ENCODE peak calls at places on chromosomes 6 and 20, in six cellular contexts. A, D, K, T, B and V are unnamed samples.

GRCh38 chr20:25514747-25515340 is 70.5 kb downstream of the NINL start:
- DNase-seq in K (no peak), B (no peak), T (no peak), D (no peak), A (no peak), V (no peak)

GRCh38 chr6:4313044-4313686 is 177.8 kb upstream of the ECI2 start:
- DNase-seq in D (no peak), B (no peak), A (no peak), K (peak), T (no peak), V (no peak)

GRCh38 chr6:33108307-33108706 is 32.5 kb downstream of the HLA-DPB1 start:
- DNase-seq in T (no peak), A (no peak), K (no peak), B (no peak), D (no peak), V (no peak)

GRCh38 chr20:48364688-48365421 is 462.9 kb downstream of the PREX1 start:
- DNase-seq in T (no peak), A (peak), K (no peak), B (no peak), D (no peak), V (no peak)

GRCh38 chr6:4398806-4399205 is 263.4 kb upstream of the ECI2 start:
- DNase-seq in B (no peak), T (no peak), K (no peak), A (no peak), D (no peak), V (no peak)

GRCh38 chr20:47459344-47460073 is 42.2 kb upstream of the NCOA3 start:
- DNase-seq in T (no peak), B (no peak), A (no peak), K (no peak), D (no peak), V (no peak)

GRCh38 chr6:136466789-136467585 is 83.2 kb downstream of the MAP7 start:
- DNase-seq in D (peak), A (no peak), K (no peak), B (no peak), T (no peak), V (no peak)

GRCh38 chr20:48019496-48019895 is 234.2 kb upstream of the SULF2 start:
- DNase-seq in D (no peak), A (no peak), T (no peak), K (no peak), B (no peak), V (no peak)

GRCh38 chr6:4554645-4555044 is 221.6 kb upstream of the CDYL start:
- DNase-seq in T (no peak), K (no peak), D (no peak), A (no peak), B (no peak), V (no peak)

GRCh38 chr6:6401401-6401800 is 80.9 kb upstream of the F13A1 start:
- DNase-seq in B (no peak), T (no peak), A (no peak), D (no peak), K (no peak), V (no peak)

GRCh38 chr6:101083533-101084172 is 202.5 kb upstream of the ASCC3 start:
- DNase-seq in T (no peak), D (no peak), A (no peak), B (peak), K (no peak), V (peak)

GRCh38 chr6:101079696-101080270 is 198.7 kb upstream of the ASCC3 start:
- DNase-seq in K (no peak), B (no peak), D (no peak), T (no peak), A (no peak), V (no peak)

GRCh38 chr6:101077344-101077743 is 196.2 kb upstream of the ASCC3 start:
- DNase-seq in K (no peak), B (no peak), D (no peak), T (no peak), A (no peak), V (no peak)

GRCh38 chr6:101085327-101085726 is 204.2 kb upstream of the ASCC3 start:
- DNase-seq in D (no peak), A (no peak), B (no peak), T (no peak), K (no peak), V (peak)

GRCh38 chr6:101080597-101080996 is 199.5 kb upstream of the ASCC3 start:
- DNase-seq in B (no peak), K (no peak), D (no peak), A (no peak), T (no peak), V (no peak)
- TF ChIP-seq ZNF274 in B (no peak), K (no peak), D (no peak), A (no peak), T (no peak), V (no peak)

GRCh38 chr6:8837343-8837742 is 402.0 kb upstream of the SLC35B3 start:
- DNase-seq in D (no peak), K (no peak), A (no peak), T (no peak), B (no peak), V (no peak)

GRCh38 chr6:8839626-8840025 is 404.3 kb upstream of the SLC35B3 start:
- DNase-seq in K (no peak), T (no peak), A (no peak), B (no peak), D (no peak), V (no peak)
- TF ChIP-seq ZNF274 in K (no peak), T (no peak), A (no peak), B (no peak), D (no peak), V (no peak)

DNA sequence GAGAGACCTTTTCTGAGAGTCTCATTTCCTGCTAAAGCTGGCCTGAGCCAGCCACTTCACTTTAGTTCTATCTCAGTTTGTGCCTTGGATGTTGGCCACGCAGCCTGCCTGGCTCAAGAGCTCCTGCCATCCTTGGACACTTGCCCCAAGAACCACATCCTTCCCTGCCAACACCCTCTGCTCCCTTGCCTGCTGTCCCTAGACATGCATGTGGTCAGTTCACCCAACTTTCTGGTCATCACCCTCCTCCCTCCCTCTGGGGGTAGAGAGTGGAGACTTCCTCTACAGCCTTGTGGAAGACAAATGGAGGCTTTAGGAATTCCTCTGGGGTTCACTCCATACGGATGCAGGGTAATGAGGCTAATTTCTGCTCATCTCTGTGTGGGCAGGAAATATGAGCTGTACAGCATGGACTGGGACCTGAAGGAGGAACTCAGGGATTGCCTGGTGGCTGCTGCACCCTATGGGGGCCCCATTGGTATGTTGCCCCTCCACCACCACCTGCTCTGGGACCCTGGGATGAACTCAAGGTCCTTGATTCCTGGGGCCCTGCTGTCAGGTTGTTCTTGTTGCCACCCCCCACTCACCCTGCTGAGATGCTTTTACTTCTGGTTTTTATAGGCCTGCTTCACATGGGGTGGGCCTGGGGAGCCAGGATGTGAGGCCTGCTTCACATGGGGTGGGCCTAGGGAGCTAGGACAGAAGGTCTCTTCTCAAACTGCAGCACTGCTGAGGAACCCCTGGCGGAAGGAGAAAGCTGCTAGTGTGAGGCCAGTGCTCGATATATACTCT is 13.8 kb upstream of the PTPRA start:
- DNase-seq in T (no peak), D (no peak), K (no peak), A (no peak), B (no peak), V (no peak)
- TF ChIP-seq ZNF274 in T (no peak), D (no peak), K (no peak), A (no peak), B (no peak), V (no peak)

GRCh38 chr6:129767776-129768490 is 58.0 kb upstream of the ARHGAP18 start:
- DNase-seq in A (no peak), K (no peak), B (no peak), T (no peak), D (no peak), V (no peak)

GRCh38 chr6:129765008-129765407 is 55.0 kb upstream of the ARHGAP18 start:
- DNase-seq in T (no peak), K (no peak), B (no peak), D (no peak), A (no peak), V (no peak)

DNA sequence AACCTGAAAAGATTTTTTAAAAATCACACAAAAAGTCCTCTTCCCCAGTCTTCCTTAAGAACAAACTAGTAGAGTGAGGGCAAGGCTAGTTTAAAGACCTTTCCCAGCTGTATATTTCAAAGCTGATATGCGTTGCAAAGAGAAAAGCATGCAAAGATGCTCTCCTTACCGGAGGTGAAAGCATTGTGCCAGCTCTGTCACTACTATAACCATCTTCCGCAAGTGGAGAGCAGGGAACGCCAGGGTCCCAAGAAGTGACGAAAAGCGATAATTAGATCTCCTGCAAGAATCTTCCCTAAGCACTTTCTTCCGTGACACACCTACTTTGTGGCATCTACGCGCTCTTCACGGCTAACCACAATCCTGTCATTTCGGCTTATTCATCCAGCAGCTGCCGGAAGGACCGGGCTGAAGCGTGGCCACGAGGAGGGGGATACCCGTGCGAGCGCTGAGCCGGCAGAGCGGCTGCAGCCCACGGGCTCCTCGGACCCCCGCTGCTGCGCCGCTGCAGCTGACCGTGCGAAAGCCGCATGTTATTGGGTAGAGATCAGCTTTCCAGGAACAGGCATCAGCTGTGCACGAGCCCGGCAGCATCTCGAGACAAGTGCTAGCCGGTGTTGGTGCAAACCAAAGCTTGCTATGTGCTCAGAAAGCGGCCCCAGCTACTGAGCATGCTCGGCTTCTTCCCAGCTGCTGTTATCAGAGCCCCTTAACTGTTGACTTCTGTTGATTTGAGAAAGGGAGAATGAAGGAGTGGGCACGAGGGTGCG is 57.2 kb upstream of the ARHGAP18 start:
- DNase-seq in D (peak), A (no peak), T (no peak), K (no peak), B (no peak), V (peak)
- TF ChIP-seq ZNF274 in D (no peak), A (no peak), T (no peak), K (no peak), B (no peak), V (no peak)

GRCh38 chr20:40010483-40010882 is 678.6 kb downstream of the MAFB start:
- DNase-seq in B (no peak), A (no peak), K (no peak), D (no peak), T (no peak), V (no peak)
- TF ChIP-seq ZNF274 in B (no peak), A (no peak), K (no peak), D (no peak), T (no peak), V (no peak)

GRCh38 chr6:166627875-166628849 is 1.1 kb upstream of the RPS6KA2 start:
- DNase-seq in K (no peak), A (no peak), D (peak), T (no peak), B (peak), V (no peak)
- TF ChIP-seq ZNF274 in K (no peak), A (no peak), D (no peak), T (no peak), B (no peak), V (no peak)

GRCh38 chr6:150632785-150633465 is 33.2 kb downstream of the PLEKHG1 start:
- DNase-seq in T (no peak), K (no peak), A (peak), B (no peak), D (no peak), V (no peak)

GRCh38 chr6:150634641-150635292 is 35.1 kb downstream of the PLEKHG1 start:
- DNase-seq in A (no peak), K (no peak), D (no peak), B (no peak), T (no peak), V (no peak)

GRCh38 chr6:150631283-150631981 is 31.7 kb downstream of the PLEKHG1 start:
- DNase-seq in D (no peak), T (no peak), K (no peak), A (no peak), B (no peak), V (no peak)

GRCh38 chr6:150631982-150632642 is 32.4 kb downstream of the PLEKHG1 start:
- DNase-seq in K (no peak), A (no peak), B (no peak), T (no peak), D (no peak), V (no peak)

GRCh38 chr6:150633466-150633795 is 33.7 kb downstream of the PLEKHG1 start:
- DNase-seq in D (no peak), K (no peak), A (no peak), T (no peak), B (no peak), V (no peak)
- TF ChIP-seq ZNF274 in D (no peak), K (no peak), A (no peak), T (no peak), B (no peak), V (no peak)

GRCh38 chr6:51814418-51814817 is 273.0 kb downstream of the PKHD1 start:
- DNase-seq in T (peak), K (no peak), A (no peak), D (no peak), B (no peak), V (no peak)

GRCh38 chr6:51817832-51818231 is 269.6 kb downstream of the PKHD1 start:
- DNase-seq in T (no peak), D (no peak), K (no peak), A (no peak), B (no peak), V (no peak)

GRCh38 chr6:51813904-51814303 is 273.5 kb downstream of the PKHD1 start:
- DNase-seq in B (no peak), T (no peak), D (no peak), A (no peak), K (no peak), V (no peak)

DNA sequence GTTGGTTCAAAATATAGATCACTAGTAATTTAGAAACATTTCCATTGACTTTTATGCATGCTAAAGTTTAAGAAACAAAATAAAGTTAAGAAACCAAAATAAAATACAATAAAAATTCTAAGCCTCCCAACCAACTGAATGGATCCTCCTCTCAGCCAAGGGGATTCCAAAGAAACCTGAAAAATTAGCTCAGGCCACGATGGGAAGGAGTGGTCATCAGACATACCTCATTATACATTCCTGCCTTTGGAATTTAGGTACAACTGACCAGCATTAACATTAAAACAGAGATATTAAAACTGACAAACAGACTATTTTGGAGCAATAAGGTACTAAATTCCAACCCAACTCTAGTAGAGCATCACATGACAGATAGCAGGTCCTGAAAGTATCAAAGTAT is 275.2 kb downstream of the PKHD1 start:
- DNase-seq in D (no peak), T (no peak), A (no peak), K (no peak), B (no peak), V (no peak)
- TF ChIP-seq ZNF274 in D (no peak), T (no peak), A (no peak), K (no peak), B (no peak), V (no peak)

GRCh38 chr6:53005667-53006250 is 10.7 kb upstream of the GSTA4 start:
- DNase-seq in D (peak), T (no peak), B (no peak), K (no peak), A (no peak), V (peak)
- TF ChIP-seq ZNF274 in D (no peak), T (no peak), B (no peak), K (no peak), A (no peak), V (no peak)